ENCODE peak calls at places on chromosomes 1 and 21, in eight cellular contexts. N, Z, D, B, X, Y, Q and H are unnamed samples.

GRCh38 chr21:35149698-35150097 is 100.6 kb upstream of the RUNX1 start:
- DNase-seq in D (no peak), X (no peak), N (no peak), Z (no peak), Y (no peak), Q (no peak), B (no peak), H (no peak)

GRCh38 chr1:238647877-238648276 is 738.5 kb upstream of the CHRM3 start:
- DNase-seq in X (no peak), Y (no peak), Q (no peak), N (no peak), Z (peak; percentile 60), B (no peak), D (peak; percentile 98), H (no peak)

GRCh38 chr1:7292033-7292681 is 478.9 kb upstream of the VAMP3 start:
- DNase-seq in Q (no peak), B (no peak), Y (no peak), X (no peak), D (no peak), Z (no peak), N (no peak), H (no peak)

GRCh38 chr1:184036517-184036949 is 995 bp downstream of the COLGALT2 start:
- DNase-seq in X (peak; percentile 15), B (no peak), N (no peak), D (no peak), Z (peak; percentile 69), Q (peak; percentile 69), Y (peak; percentile 68), H (no peak)

GRCh38 chr1:67061266-67061665 is 7.3 kb upstream of the SLC35D1 start:
- DNase-seq in Z (no peak), Q (no peak), B (no peak), D (no peak), Y (no peak), X (no peak), N (no peak), H (no peak)

GRCh38 chr1:212600980-212601379 is 7.6 kb upstream of the ATF3 start:
- DNase-seq in N (no peak), Y (no peak), B (no peak), Z (no peak), D (no peak), Q (no peak), X (no peak), H (no peak)

GRCh38 chr1:248873993-248874671 is 15.2 kb upstream of the ZNF692 start:
- DNase-seq in Z (peak; percentile 84), B (peak; percentile 88), Q (peak; percentile 73), N (peak; percentile 76), X (peak; percentile 86), D (no peak), Y (no peak), H (peak; percentile 81)

GRCh38 chr1:213256438-213257087 is 205.5 kb downstream of the RPS6KC1 start:
- DNase-seq in Z (no peak), Q (no peak), X (no peak), N (no peak), B (no peak), Y (no peak), D (no peak), H (no peak)

GRCh38 chr1:167503626-167504458 is 14.5 kb downstream of the CD247 start:
- DNase-seq in Y (no peak), D (no peak), X (no peak), Q (no peak), Z (no peak), B (no peak), N (no peak), H (no peak)

GRCh38 chr1:156970017-156970416 is 49.6 kb downstream of the LRRC71 start:
- DNase-seq in Y (no peak), D (no peak), Z (no peak), N (no peak), Q (no peak), X (no peak), B (peak; percentile 30), H (no peak)

GRCh38 chr1:169487561-169487960 is 1.8 kb upstream of the SLC19A2 start:
- DNase-seq in Y (no peak), N (no peak), D (no peak), Q (peak; percentile 14), X (no peak), B (no peak), Z (no peak), H (no peak)

GRCh38 chr1:32867151-32867550 is 3.6 kb downstream of the FNDC5 start:
- DNase-seq in D (no peak), Y (no peak), N (no peak), Z (no peak), Q (no peak), B (no peak), X (no peak), H (no peak)

GRCh38 chr1:77797991-77798390 is 18.5 kb downstream of the MIGA1 start:
- DNase-seq in N (no peak), D (no peak), B (no peak), Z (no peak), X (no peak), Q (no peak), Y (no peak), H (no peak)

GRCh38 chr1:241844593-241844992 is 3.4 kb upstream of the EXO1 start:
- DNase-seq in B (no peak), Y (no peak), X (no peak), D (no peak), Q (no peak), Z (no peak), N (no peak), H (no peak)

GRCh38 chr1:167909691-167910180 is 4.2 kb downstream of the ADCY10 start:
- DNase-seq in X (no peak), D (no peak), B (peak; percentile 15), Y (no peak), N (no peak), Z (no peak), Q (no peak), H (no peak)

GRCh38 chr1:166910396-166910994 is 34.4 kb upstream of the TADA1 start:
- DNase-seq in D (peak; percentile 89), X (peak; percentile 85), Y (peak; percentile 71), B (peak; percentile 93), Q (peak; percentile 82), N (peak; percentile 81), Z (peak; percentile 84), H (peak; percentile 78)

DNA sequence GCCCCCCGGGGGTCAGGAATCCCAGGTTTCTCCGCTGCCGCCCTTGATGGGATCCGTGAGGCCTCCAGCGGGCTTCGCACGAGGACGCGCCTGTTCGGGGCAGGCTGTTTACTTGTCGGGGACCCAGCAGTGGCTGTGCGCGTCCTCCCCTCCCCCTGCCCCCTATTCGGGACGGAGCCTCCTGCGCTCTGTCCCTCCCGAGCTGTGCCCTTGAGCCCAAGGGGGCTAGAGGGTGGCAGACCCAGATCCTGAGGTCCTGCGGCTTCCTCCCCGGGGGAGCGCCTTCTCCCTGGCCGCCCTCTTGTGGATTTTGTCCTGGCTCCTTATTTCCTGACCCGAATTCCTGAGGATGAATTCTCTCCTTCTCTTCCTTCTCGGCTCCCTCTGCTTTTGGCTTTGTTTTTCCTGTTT is 38.4 kb downstream of the PIK3CD start:
- DNase-seq in Y (no peak), Z (peak; percentile 80), B (no peak), N (peak; percentile 30), Q (peak; percentile 60), X (peak; percentile 38), D (no peak), H (peak; percentile 57)
- H3K4me3 ChIP-seq in Y (peak overlapping the region; percentile 85), Z (peak overlapping the region; percentile 78), B (no peak overlapping the region), N (peak overlapping the region; percentile 94), Q (peak overlapping the region; percentile 84), X (peak overlapping the region; percentile 81), D (peak overlapping the region; percentile 59), H (peak overlapping the region; percentile 62)

GRCh38 chr21:16169810-16170209 is 440.0 kb downstream of the USP25 start:
- DNase-seq in N (no peak), B (no peak), Y (no peak), Q (no peak), Z (no peak), D (no peak), X (no peak), H (no peak)
- H3K4me3 ChIP-seq in N (no peak overlapping the region), B (no peak overlapping the region), Y (peak overlapping the region; percentile 3), Q (no peak overlapping the region), Z (no peak overlapping the region), D (no peak overlapping the region), X (no peak overlapping the region), H (no peak overlapping the region)

GRCh38 chr21:41613421-41613998 is 105.6 kb upstream of the TMPRSS2 start:
- DNase-seq in D (no peak), Q (no peak), N (no peak), X (no peak), Y (no peak), B (no peak), Z (no peak), H (no peak)

GRCh38 chr21:41611441-41611840 is 103.5 kb upstream of the TMPRSS2 start:
- DNase-seq in Q (no peak), D (no peak), Y (no peak), Z (no peak), N (no peak), B (no peak), X (no peak), H (no peak)

GRCh38 chr21:41611966-41612606 is 104.1 kb upstream of the TMPRSS2 start:
- DNase-seq in Y (no peak), B (no peak), Q (peak; percentile 50), D (no peak), N (peak; percentile 63), X (peak; percentile 77), Z (peak; percentile 64), H (peak; percentile 51)

GRCh38 chr21:41614456-41615010 is 106.6 kb upstream of the TMPRSS2 start:
- DNase-seq in B (peak; percentile 35), D (no peak), Y (no peak), Z (no peak), X (no peak), Q (no peak), N (no peak), H (no peak)

DNA sequence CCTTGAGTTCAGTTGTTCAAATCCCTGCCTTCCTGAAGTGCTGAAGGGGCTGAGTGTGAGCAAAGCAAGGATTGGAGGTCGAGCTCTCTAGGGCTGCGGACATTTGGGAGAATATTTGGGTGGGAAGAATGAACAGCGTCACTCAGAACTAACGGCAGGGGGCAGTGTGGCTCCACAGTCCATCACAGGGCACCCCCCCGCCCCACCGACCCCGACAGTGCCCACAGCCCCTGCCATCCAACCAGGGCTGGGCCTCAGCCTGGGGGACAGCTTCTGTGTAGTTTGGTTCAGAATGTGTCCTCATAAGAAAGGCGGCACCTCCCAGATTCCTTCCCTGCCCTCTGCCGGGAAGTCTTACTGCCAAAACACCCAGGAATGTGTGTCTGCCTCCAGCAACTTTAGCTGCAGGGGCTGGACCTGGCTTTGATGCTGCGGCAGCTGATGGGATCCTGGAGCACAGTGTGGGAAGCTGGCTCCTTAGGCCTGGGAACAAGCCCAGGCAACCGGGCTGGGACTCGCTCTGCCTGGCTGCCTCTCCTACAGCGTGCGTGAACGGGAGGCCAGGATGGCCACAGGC is 104.8 kb upstream of the TMPRSS2 start:
- DNase-seq in D (no peak), X (peak; percentile 57), B (no peak), Q (peak; percentile 74), Z (peak; percentile 84), Y (peak; percentile 40), N (peak; percentile 65), H (peak; percentile 45)
- H3K4me3 ChIP-seq in D (no peak overlapping the region), X (no peak overlapping the region), B (no peak overlapping the region), Q (no peak overlapping the region), Z (no peak overlapping the region), Y (no peak overlapping the region), N (no peak overlapping the region), H (no peak overlapping the region)

DNA sequence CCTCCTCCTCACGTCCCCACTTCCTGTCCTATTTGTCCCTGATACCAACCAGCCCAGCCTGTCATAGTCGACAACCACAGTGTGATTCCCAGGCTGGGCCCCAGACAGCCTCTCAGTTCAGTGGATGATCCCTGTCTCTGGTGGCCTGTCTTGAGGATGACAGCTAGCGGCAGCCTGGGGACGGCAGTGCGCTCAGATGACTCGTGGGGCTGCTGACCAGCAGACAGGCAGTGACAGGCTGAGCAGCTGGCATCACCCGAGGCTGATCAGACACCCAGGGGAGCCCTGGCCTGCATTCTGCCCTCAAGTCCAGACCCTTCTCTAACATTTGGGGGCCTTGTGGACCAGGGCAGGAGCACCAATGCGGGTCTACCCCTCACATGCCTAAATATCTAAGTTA is 21.0 kb downstream of the NKAIN1 start:
- DNase-seq in D (no peak), N (no peak), B (no peak), Q (no peak), Z (no peak), X (no peak), Y (no peak), H (no peak)
- H3K4me3 ChIP-seq in D (no peak overlapping the region), N (no peak overlapping the region), B (no peak overlapping the region), Q (no peak overlapping the region), Z (no peak overlapping the region), X (no peak overlapping the region), Y (no peak overlapping the region), H (no peak overlapping the region)